ENCODE peak calls at places on chromosome 19, in six cellular contexts. F is trophoblast cell, O is activated gamma-delta T cell, D is HL-60, E is A172, U is A549. A is an unnamed sample.

GRCh38 chr19:29875931-29876330 is 64.1 kb downstream of the CCNE1 start:
- DNase-seq in F (no peak), E (no peak), D (no peak), U (no peak), O (no peak), A (no peak)

GRCh38 chr19:35262101-35262761 is 6.5 kb upstream of the USF2 start:
- DNase-seq in E (no peak), F (no peak), O (no peak), U (no peak), D (no peak), A (no peak)

GRCh38 chr19:44925114-44925891 is 10.9 kb downstream of the APOC1 start:
- DNase-seq in U (no peak), D (peak), O (no peak), F (peak), E (no peak), A (no peak)

GRCh38 chr19:36115453-36116343 is at the start of gene TBCB:
- DNase-seq in D (peak), E (no peak), F (no peak), U (peak), O (peak), A (no peak)

GRCh38 chr19:38852231-38853044 is 2.7 kb upstream of the HNRNPL start:
- DNase-seq in U (peak), F (peak), D (no peak), E (peak), O (peak), A (peak)

GRCh38 chr19:27774337-27774736 is 1438.6 kb downstream of the UQCRFS1 start:
- DNase-seq in F (no peak), D (peak), U (no peak), O (no peak), E (no peak), A (peak)

GRCh38 chr19:45601115-45601514 is 897 bp downstream of the GPR4 start:
- DNase-seq in F (no peak), E (no peak), D (no peak), U (no peak), O (no peak), A (no peak)

GRCh38 chr19:55117636-55118391 is at the start of gene PPP1R12C:
- DNase-seq in D (peak), O (peak), F (peak), U (peak), E (peak), A (peak)

GRCh38 chr19:55101261-55101660 is 16.2 kb downstream of the PPP1R12C start:
- DNase-seq in F (no peak), U (no peak), E (no peak), D (no peak), O (no peak), A (no peak)

GRCh38 chr19:44050740-44051653 is 839 bp upstream of the ZNF223 start:
- DNase-seq in O (no peak), E (no peak), D (peak), U (no peak), F (no peak), A (no peak)

GRCh38 chr19:48636859-48637448 is at the start of gene DBP:
- DNase-seq in D (no peak), E (no peak), O (no peak), U (peak), F (peak), A (no peak)

GRCh38 chr19:4173479-4174211 is 8.7 kb downstream of the SIRT6 start:
- DNase-seq in D (no peak), O (no peak), U (no peak), F (no peak), E (no peak), A (no peak)

GRCh38 chr19:18507021-18507726 is 14.7 kb downstream of the ELL start:
- DNase-seq in F (peak), U (no peak), E (no peak), O (no peak), D (no peak), A (no peak)

GRCh38 chr19:50896591-50897190 is 14.5 kb downstream of the KLK4 start:
- DNase-seq in E (peak), U (no peak), O (no peak), F (peak), D (no peak), A (peak)

GRCh38 chr19:22422220-22422619 is at the start of gene ZNF98:
- DNase-seq in U (no peak), D (no peak), E (no peak), F (peak), O (no peak), A (no peak)

GRCh38 chr19:10070730-10071446 is 15.2 kb upstream of the SHFL start:
- DNase-seq in F (no peak), D (no peak), O (no peak), U (no peak), E (no peak), A (no peak)

GRCh38 chr19:49932731-49933131 is 3.4 kb upstream of the NUP62 start:
- DNase-seq in O (peak), F (no peak), D (no peak), E (no peak), U (no peak), A (no peak)

GRCh38 chr19:17327654-17328516 is 6.8 kb downstream of the ANO8 start:
- DNase-seq in O (peak), F (peak), D (no peak), E (no peak), U (no peak), A (no peak)

GRCh38 chr19:4896372-4896771 is 6.3 kb downstream of the ARRDC5 start:
- DNase-seq in O (no peak), U (no peak), E (peak), F (no peak), D (no peak), A (peak)

GRCh38 chr19:572891-573825 is 762 bp downstream of the BSG start:
- DNase-seq in D (no peak), U (no peak), E (peak), F (peak), O (no peak), A (peak)